ENCODE peak calls at places on chromosomes 4 and X, in eight cellular contexts. One of them, this sample, is unnamed.

GRCh38 chrX:13489451-13489850 is 80.0 kb upstream of the EGFL6 start:
- DNase-seq in GM23338: no peak
- DNase-seq in Panc1: no peak
- DNase-seq in K562: no peak
- DNase-seq in A549: no peak
- DNase-seq in HepG2: no peak
- DNase-seq in GM12878: no peak
- DNase-seq in HCT116: no peak
- DNase-seq in this sample: no peak

GRCh38 chr4:173793937-173794510 is 264.0 kb upstream of the HAND2 start:
- DNase-seq in A549: no peak
- DNase-seq in HepG2: no peak
- DNase-seq in GM23338: no peak
- DNase-seq in K562: no peak
- DNase-seq in GM12878: no peak
- DNase-seq in HCT116: no peak
- DNase-seq in Panc1: no peak
- DNase-seq in this sample: no peak

GRCh38 chrX:109862386-109862910 is 129.4 kb upstream of the ACSL4 start:
- DNase-seq in A549: no peak
- DNase-seq in GM12878: no peak
- DNase-seq in K562: no peak
- DNase-seq in GM23338: no peak
- DNase-seq in HCT116: no peak
- DNase-seq in HepG2: no peak
- DNase-seq in Panc1: no peak
- DNase-seq in this sample: no peak

GRCh38 chrX:82218361-82218760 is 1016.5 kb downstream of the SH3BGRL start:
- DNase-seq in GM12878: peak
- DNase-seq in A549: no peak
- DNase-seq in K562: peak
- DNase-seq in HepG2: peak
- DNase-seq in HCT116: no peak
- DNase-seq in Panc1: no peak
- DNase-seq in GM23338: peak
- DNase-seq in this sample: peak

GRCh38 chrX:118644378-118644777 is 83.0 kb upstream of the IL13RA1 start:
- DNase-seq in K562: peak
- DNase-seq in GM23338: no peak
- DNase-seq in HepG2: peak
- DNase-seq in Panc1: peak
- DNase-seq in GM12878: no peak
- DNase-seq in HCT116: peak
- DNase-seq in A549: peak
- DNase-seq in this sample: peak

GRCh38 chrX:1086444-1087409 is 125.7 kb downstream of the CRLF2 start:
- DNase-seq in GM23338: no peak
- DNase-seq in K562: no peak
- DNase-seq in HCT116: peak
- DNase-seq in HepG2: no peak
- DNase-seq in GM12878: no peak
- DNase-seq in Panc1: no peak
- DNase-seq in A549: peak
- DNase-seq in this sample: no peak

GRCh38 chr4:158535130-158535614 is 13.5 kb downstream of the RXFP1 start:
- DNase-seq in A549: no peak
- DNase-seq in HCT116: peak
- DNase-seq in HepG2: no peak
- DNase-seq in GM12878: no peak
- DNase-seq in GM23338: no peak
- DNase-seq in K562: no peak
- DNase-seq in Panc1: no peak
- DNase-seq in this sample: no peak

GRCh38 chr4:22778547-22779163 is 85.9 kb downstream of the GBA3 start:
- DNase-seq in Panc1: no peak
- DNase-seq in HCT116: no peak
- DNase-seq in HepG2: no peak
- DNase-seq in GM23338: peak
- DNase-seq in K562: peak
- DNase-seq in A549: no peak
- DNase-seq in GM12878: no peak
- DNase-seq in this sample: no peak

GRCh38 chr4:20338841-20339240 is 87.1 kb downstream of the SLIT2 start:
- DNase-seq in A549: no peak
- DNase-seq in Panc1: no peak
- DNase-seq in K562: no peak
- DNase-seq in HCT116: no peak
- DNase-seq in GM12878: no peak
- DNase-seq in HepG2: no peak
- DNase-seq in GM23338: no peak
- DNase-seq in this sample: no peak

GRCh38 chr4:75723117-75723801 is 1.1 kb upstream of the USO1 start:
- DNase-seq in A549: no peak
- DNase-seq in K562: no peak
- DNase-seq in HCT116: no peak
- DNase-seq in HepG2: peak
- DNase-seq in GM23338: no peak
- DNase-seq in GM12878: no peak
- DNase-seq in Panc1: no peak
- DNase-seq in this sample: no peak

GRCh38 chr4:126895988-126896570 is 736.7 kb upstream of the INTU start:
- DNase-seq in GM12878: no peak
- DNase-seq in GM23338: no peak
- DNase-seq in A549: no peak
- DNase-seq in K562: no peak
- DNase-seq in Panc1: no peak
- DNase-seq in HCT116: no peak
- DNase-seq in HepG2: no peak
- DNase-seq in this sample: no peak

DNA sequence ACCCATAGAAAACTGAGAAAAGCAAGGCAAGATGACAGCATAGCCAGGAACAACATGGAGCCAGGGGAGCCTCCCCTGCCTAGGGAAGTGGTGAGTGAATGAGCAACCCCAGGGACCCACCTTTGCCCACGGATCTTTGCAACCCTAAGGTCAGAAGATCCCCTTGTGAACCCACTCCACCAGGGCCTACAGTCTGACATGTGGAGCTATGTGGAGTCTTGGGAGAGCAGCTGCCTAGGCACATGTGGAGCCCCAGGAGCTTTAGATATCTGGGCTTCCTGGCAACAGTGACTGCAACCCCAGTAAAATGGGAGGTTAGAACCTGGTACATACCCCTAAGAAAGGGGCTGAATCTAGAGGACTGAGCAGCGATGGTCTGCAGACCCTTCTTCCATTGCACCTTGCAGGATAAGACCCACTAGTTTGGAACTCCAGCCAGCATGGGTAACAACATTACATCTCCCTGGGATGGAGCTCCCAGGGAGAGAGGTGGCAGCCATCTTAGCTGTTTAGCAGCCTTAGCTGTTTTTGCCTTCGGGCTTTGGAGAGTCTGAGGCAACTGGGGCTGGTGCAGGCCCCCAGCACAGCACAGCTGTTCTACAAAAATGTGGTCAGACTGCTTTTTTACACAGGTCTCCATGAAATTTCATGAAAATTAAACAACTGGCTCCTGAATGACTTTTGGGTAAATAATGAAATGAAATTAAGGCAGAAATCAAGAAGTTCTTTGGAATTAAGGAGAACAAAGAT is 104.7 kb upstream of the TRIM2 start:
- DNase-seq in GM23338: no peak
- DNase-seq in HCT116: no peak
- DNase-seq in A549: no peak
- DNase-seq in GM12878: no peak
- DNase-seq in K562: no peak
- DNase-seq in Panc1: no peak
- DNase-seq in HepG2: no peak
- DNase-seq in this sample: no peak
- TF ChIP-seq REST in GM23338: no peak
- TF ChIP-seq REST in HCT116: no peak
- TF ChIP-seq REST in A549: no peak
- TF ChIP-seq REST in GM12878: no peak
- TF ChIP-seq REST in K562: no peak
- TF ChIP-seq REST in Panc1: no peak
- TF ChIP-seq REST in HepG2: no peak
- TF ChIP-seq REST in this sample: no peak

GRCh38 chr4:108417923-108418322 is 202.5 kb upstream of the RPL34 start:
- DNase-seq in HepG2: no peak
- DNase-seq in GM23338: no peak
- DNase-seq in HCT116: no peak
- DNase-seq in Panc1: no peak
- DNase-seq in A549: no peak
- DNase-seq in K562: no peak
- DNase-seq in GM12878: no peak
- DNase-seq in this sample: no peak
- TF ChIP-seq REST in HepG2: no peak
- TF ChIP-seq REST in GM23338: no peak
- TF ChIP-seq REST in HCT116: no peak
- TF ChIP-seq REST in Panc1: no peak
- TF ChIP-seq REST in A549: no peak
- TF ChIP-seq REST in K562: no peak
- TF ChIP-seq REST in GM12878: no peak
- TF ChIP-seq REST in this sample: no peak

DNA sequence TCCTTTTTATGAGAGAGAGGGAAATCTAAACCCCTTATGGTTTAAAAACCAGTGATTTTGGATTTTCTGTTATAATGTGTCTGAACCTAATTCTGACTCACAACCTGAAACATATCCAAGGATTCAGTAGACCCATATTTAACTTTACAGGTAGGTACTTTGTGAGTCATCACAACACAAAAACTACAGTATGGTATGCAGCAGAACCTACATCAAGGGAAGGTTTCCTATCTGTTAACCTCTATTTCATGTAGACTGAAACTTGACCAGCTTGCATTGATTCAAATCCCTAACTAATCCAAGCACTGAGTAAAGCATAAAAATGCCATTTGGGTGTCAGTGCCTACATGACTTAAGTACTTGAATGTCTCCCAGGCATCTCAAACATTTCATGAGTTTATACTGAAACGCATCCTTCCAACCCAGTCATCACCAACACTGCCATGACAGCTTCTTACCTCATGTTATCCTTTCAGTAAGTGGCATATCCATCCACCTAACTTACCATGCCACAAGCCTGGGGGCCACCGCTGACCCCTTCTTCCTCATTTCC is 4.3 kb upstream of the ARHGAP10 start:
- DNase-seq in Panc1: no peak
- DNase-seq in GM12878: no peak
- DNase-seq in A549: no peak
- DNase-seq in HCT116: no peak
- DNase-seq in K562: no peak
- DNase-seq in HepG2: no peak
- DNase-seq in GM23338: no peak
- DNase-seq in this sample: no peak
- TF ChIP-seq REST in Panc1: no peak
- TF ChIP-seq REST in GM12878: no peak
- TF ChIP-seq REST in A549: no peak
- TF ChIP-seq REST in HCT116: no peak
- TF ChIP-seq REST in K562: no peak
- TF ChIP-seq REST in HepG2: no peak
- TF ChIP-seq REST in GM23338: no peak
- TF ChIP-seq REST in this sample: no peak

GRCh38 chrX:153651540-153652079 is 4.6 kb downstream of the DUSP9 start:
- DNase-seq in GM23338: peak
- DNase-seq in K562: no peak
- DNase-seq in Panc1: no peak
- DNase-seq in A549: peak
- DNase-seq in HepG2: peak
- DNase-seq in GM12878: no peak
- DNase-seq in HCT116: no peak
- DNase-seq in this sample: no peak
- TF ChIP-seq REST in GM23338: no peak
- TF ChIP-seq REST in K562: no peak
- TF ChIP-seq REST in Panc1: no peak
- TF ChIP-seq REST in A549: no peak
- TF ChIP-seq REST in HepG2: no peak
- TF ChIP-seq REST in GM12878: no peak
- TF ChIP-seq REST in HCT116: no peak
- TF ChIP-seq REST in this sample: no peak

DNA sequence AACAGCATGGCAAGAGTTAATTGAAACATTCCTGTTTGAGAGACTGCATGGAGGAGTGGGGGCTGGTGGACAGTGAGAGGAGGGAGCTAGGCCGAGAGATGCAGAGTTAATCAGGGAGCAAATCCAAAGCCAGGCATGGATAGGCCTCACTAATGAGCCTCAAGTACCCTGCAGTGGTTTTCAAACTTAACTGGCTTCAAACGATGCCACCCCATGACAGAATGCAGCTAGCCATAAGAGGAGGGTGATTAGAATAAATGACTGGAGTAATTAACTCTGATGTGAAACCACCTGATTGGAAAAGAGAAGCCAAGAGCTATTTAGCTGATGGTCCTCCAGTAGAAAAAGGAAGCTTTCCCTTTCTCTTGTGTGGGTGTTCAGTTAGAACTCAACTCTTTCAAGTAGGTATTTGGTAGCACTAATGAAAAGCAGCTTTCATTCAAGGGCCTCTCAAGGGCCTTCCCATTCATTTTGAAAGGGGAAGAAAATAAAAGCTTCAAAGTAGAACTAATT is 215.4 kb upstream of the MAB21L2 start:
- DNase-seq in Panc1: no peak
- DNase-seq in GM23338: peak
- DNase-seq in HepG2: no peak
- DNase-seq in HCT116: no peak
- DNase-seq in K562: no peak
- DNase-seq in A549: no peak
- DNase-seq in GM12878: peak
- DNase-seq in this sample: no peak
- TF ChIP-seq REST in Panc1: no peak
- TF ChIP-seq REST in GM23338: no peak
- TF ChIP-seq REST in HepG2: no peak
- TF ChIP-seq REST in HCT116: no peak
- TF ChIP-seq REST in K562: no peak
- TF ChIP-seq REST in A549: no peak
- TF ChIP-seq REST in GM12878: no peak
- TF ChIP-seq REST in this sample: no peak

GRCh38 chr4:152629908-152630307 is 49.9 kb downstream of the TMEM154 start:
- DNase-seq in K562: no peak
- DNase-seq in HepG2: no peak
- DNase-seq in Panc1: no peak
- DNase-seq in A549: no peak
- DNase-seq in GM23338: no peak
- DNase-seq in GM12878: no peak
- DNase-seq in HCT116: no peak
- DNase-seq in this sample: no peak

GRCh38 chr4:152633118-152633517 is 46.7 kb downstream of the TMEM154 start:
- DNase-seq in Panc1: no peak
- DNase-seq in A549: no peak
- DNase-seq in GM12878: no peak
- DNase-seq in HCT116: no peak
- DNase-seq in GM23338: peak
- DNase-seq in HepG2: no peak
- DNase-seq in K562: no peak
- DNase-seq in this sample: no peak

GRCh38 chr4:152630361-152630760 is 49.4 kb downstream of the TMEM154 start:
- DNase-seq in GM23338: no peak
- DNase-seq in HepG2: no peak
- DNase-seq in K562: peak
- DNase-seq in A549: no peak
- DNase-seq in Panc1: no peak
- DNase-seq in HCT116: no peak
- DNase-seq in GM12878: no peak
- DNase-seq in this sample: no peak

GRCh38 chr4:152626790-152627189 is 53.0 kb downstream of the TMEM154 start:
- DNase-seq in Panc1: no peak
- DNase-seq in GM23338: no peak
- DNase-seq in K562: no peak
- DNase-seq in A549: no peak
- DNase-seq in GM12878: no peak
- DNase-seq in HepG2: no peak
- DNase-seq in HCT116: no peak
- DNase-seq in this sample: no peak

GRCh38 chr4:152628128-152628527 is 51.7 kb downstream of the TMEM154 start:
- DNase-seq in GM12878: no peak
- DNase-seq in HepG2: no peak
- DNase-seq in K562: no peak
- DNase-seq in Panc1: no peak
- DNase-seq in HCT116: no peak
- DNase-seq in A549: no peak
- DNase-seq in GM23338: no peak
- DNase-seq in this sample: no peak
- TF ChIP-seq REST in GM12878: no peak
- TF ChIP-seq REST in HepG2: no peak
- TF ChIP-seq REST in K562: no peak
- TF ChIP-seq REST in Panc1: no peak
- TF ChIP-seq REST in HCT116: no peak
- TF ChIP-seq REST in A549: no peak
- TF ChIP-seq REST in GM23338: no peak
- TF ChIP-seq REST in this sample: no peak

This sample was measured in HL-60.